ENCODE peak calls at places on chromosomes 12 and 14, in nine cellular contexts. One of them, this sample, is unnamed.

GRCh38 chr12:39103552-39104165 is 198.3 kb upstream of the CPNE8 start:
- DNase-seq in GM06990: no peak
- DNase-seq in IMR-90: no peak
- DNase-seq in AG10803: peak; percentile 58
- DNase-seq in psoas muscle: no peak
- DNase-seq in fibroblast of lung: peak; percentile 11
- DNase-seq in fibroblast of villous mesenchyme: peak; percentile 66
- DNase-seq in upper lobe of right lung: no peak
- DNase-seq in esophagus squamous epithelium: no peak
- DNase-seq in this sample: peak; percentile 77

GRCh38 chr14:91511014-91511466 is 930 bp upstream of the PPP4R3A start:
- DNase-seq in GM06990: no peak
- DNase-seq in IMR-90: peak; percentile 23
- DNase-seq in AG10803: no peak
- DNase-seq in psoas muscle: no peak
- DNase-seq in fibroblast of lung: peak; percentile 49
- DNase-seq in fibroblast of villous mesenchyme: no peak
- DNase-seq in upper lobe of right lung: no peak
- DNase-seq in esophagus squamous epithelium: no peak
- DNase-seq in this sample: no peak

GRCh38 chr14:97337267-97337666 is 540.1 kb downstream of the VRK1 start:
- DNase-seq in GM06990: no peak
- DNase-seq in IMR-90: no peak
- DNase-seq in AG10803: no peak
- DNase-seq in psoas muscle: no peak
- DNase-seq in fibroblast of lung: no peak
- DNase-seq in fibroblast of villous mesenchyme: no peak
- DNase-seq in upper lobe of right lung: no peak
- DNase-seq in esophagus squamous epithelium: no peak
- DNase-seq in this sample: no peak

GRCh38 chr12:110176745-110177144 is 52.6 kb downstream of the IFT81 start:
- DNase-seq in GM06990: no peak
- DNase-seq in IMR-90: peak; percentile 59
- DNase-seq in AG10803: no peak
- DNase-seq in psoas muscle: no peak
- DNase-seq in fibroblast of lung: peak; percentile 62
- DNase-seq in fibroblast of villous mesenchyme: peak; percentile 53
- DNase-seq in upper lobe of right lung: no peak
- DNase-seq in esophagus squamous epithelium: no peak
- DNase-seq in this sample: peak; percentile 50

GRCh38 chr12:39572551-39572950 is 47.1 kb downstream of the ABCD2 start:
- DNase-seq in GM06990: no peak
- DNase-seq in IMR-90: no peak
- DNase-seq in AG10803: no peak
- DNase-seq in psoas muscle: no peak
- DNase-seq in fibroblast of lung: no peak
- DNase-seq in fibroblast of villous mesenchyme: no peak
- DNase-seq in upper lobe of right lung: no peak
- DNase-seq in esophagus squamous epithelium: no peak
- DNase-seq in this sample: no peak

GRCh38 chr12:6662602-6662905 is 365 bp downstream of the ING4 start:
- DNase-seq in GM06990: no peak
- DNase-seq in IMR-90: no peak
- DNase-seq in AG10803: no peak
- DNase-seq in psoas muscle: no peak
- DNase-seq in fibroblast of lung: no peak
- DNase-seq in fibroblast of villous mesenchyme: no peak
- DNase-seq in upper lobe of right lung: no peak
- DNase-seq in esophagus squamous epithelium: no peak
- DNase-seq in this sample: no peak

GRCh38 chr14:44639986-44640385 is 132.9 kb upstream of the FSCB start:
- DNase-seq in GM06990: no peak
- DNase-seq in IMR-90: no peak
- DNase-seq in AG10803: no peak
- DNase-seq in psoas muscle: no peak
- DNase-seq in fibroblast of lung: no peak
- DNase-seq in fibroblast of villous mesenchyme: peak; percentile 17
- DNase-seq in upper lobe of right lung: no peak
- DNase-seq in esophagus squamous epithelium: no peak
- DNase-seq in this sample: peak; percentile 41

GRCh38 chr12:102298022-102298421 is 100.4 kb upstream of the PMCH start:
- DNase-seq in GM06990: no peak
- DNase-seq in IMR-90: peak; percentile 69
- DNase-seq in AG10803: peak; percentile 86
- DNase-seq in psoas muscle: no peak
- DNase-seq in fibroblast of lung: no peak
- DNase-seq in fibroblast of villous mesenchyme: peak; percentile 56
- DNase-seq in upper lobe of right lung: no peak
- DNase-seq in esophagus squamous epithelium: no peak
- DNase-seq in this sample: peak; percentile 49

GRCh38 chr12:104722541-104723534 is 235.3 kb downstream of the SLC41A2 start:
- DNase-seq in GM06990: peak; percentile 55
- DNase-seq in IMR-90: no peak
- DNase-seq in AG10803: no peak
- DNase-seq in psoas muscle: no peak
- DNase-seq in fibroblast of lung: no peak
- DNase-seq in fibroblast of villous mesenchyme: no peak
- DNase-seq in upper lobe of right lung: no peak
- DNase-seq in esophagus squamous epithelium: no peak
- DNase-seq in this sample: no peak

GRCh38 chr14:24436355-24437019 is 6.1 kb downstream of the SDR39U1 start:
- DNase-seq in GM06990: no peak
- DNase-seq in IMR-90: peak; percentile 85
- DNase-seq in AG10803: peak; percentile 79
- DNase-seq in psoas muscle: no peak
- DNase-seq in fibroblast of lung: peak; percentile 87
- DNase-seq in fibroblast of villous mesenchyme: peak; percentile 78
- DNase-seq in upper lobe of right lung: no peak
- DNase-seq in esophagus squamous epithelium: no peak
- DNase-seq in this sample: peak; percentile 87

GRCh38 chr12:63802012-63802608 is 22.4 kb downstream of the RXYLT1 start:
- DNase-seq in GM06990: no peak
- DNase-seq in IMR-90: peak; percentile 25
- DNase-seq in AG10803: peak; percentile 30
- DNase-seq in psoas muscle: no peak
- DNase-seq in fibroblast of lung: peak; percentile 48
- DNase-seq in fibroblast of villous mesenchyme: peak; percentile 34
- DNase-seq in upper lobe of right lung: no peak
- DNase-seq in esophagus squamous epithelium: no peak
- DNase-seq in this sample: peak; percentile 51

GRCh38 chr12:76747245-76747644 is 16.7 kb upstream of the ZDHHC17 start:
- DNase-seq in GM06990: no peak
- DNase-seq in IMR-90: no peak
- DNase-seq in AG10803: no peak
- DNase-seq in psoas muscle: no peak
- DNase-seq in fibroblast of lung: no peak
- DNase-seq in fibroblast of villous mesenchyme: no peak
- DNase-seq in upper lobe of right lung: no peak
- DNase-seq in esophagus squamous epithelium: no peak
- DNase-seq in this sample: no peak

GRCh38 chr12:26295001-26295400 is 99.6 kb downstream of the SSPN start:
- DNase-seq in GM06990: no peak
- DNase-seq in IMR-90: no peak
- DNase-seq in AG10803: no peak
- DNase-seq in psoas muscle: no peak
- DNase-seq in fibroblast of lung: no peak
- DNase-seq in fibroblast of villous mesenchyme: no peak
- DNase-seq in upper lobe of right lung: no peak
- DNase-seq in esophagus squamous epithelium: no peak
- DNase-seq in this sample: no peak

GRCh38 chr12:55659486-55660385 is 23.0 kb downstream of the OR10P1 start:
- DNase-seq in GM06990: no peak
- DNase-seq in IMR-90: peak; percentile 9
- DNase-seq in AG10803: peak; percentile 5
- DNase-seq in psoas muscle: no peak
- DNase-seq in fibroblast of lung: peak; percentile 28
- DNase-seq in fibroblast of villous mesenchyme: peak; percentile 68
- DNase-seq in upper lobe of right lung: no peak
- DNase-seq in esophagus squamous epithelium: no peak
- DNase-seq in this sample: peak; percentile 81

DNA sequence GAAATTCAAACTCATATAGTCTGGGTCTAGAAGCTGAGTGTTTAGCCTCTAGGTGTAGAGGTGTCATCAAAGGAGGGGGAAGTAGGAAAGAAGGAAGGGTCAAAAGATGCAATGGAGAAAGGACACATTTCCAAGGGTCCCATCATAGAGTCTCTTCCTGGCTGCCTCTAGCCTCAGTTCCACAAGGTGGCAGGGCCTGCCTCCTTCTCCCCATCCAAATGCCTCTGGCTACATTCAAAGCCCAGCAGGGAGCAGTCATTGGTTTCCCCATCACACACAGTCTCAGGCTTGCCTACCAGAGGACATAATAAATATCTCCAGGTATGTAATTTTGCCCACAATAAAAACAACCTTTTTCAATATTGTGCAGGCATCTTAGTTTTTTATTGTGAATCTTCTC is 2.1 kb upstream of the CCT2 start:
- DNase-seq in GM06990: no peak
- DNase-seq in IMR-90: no peak
- DNase-seq in AG10803: no peak
- DNase-seq in psoas muscle: no peak
- DNase-seq in fibroblast of lung: no peak
- DNase-seq in fibroblast of villous mesenchyme: no peak
- DNase-seq in upper lobe of right lung: no peak
- DNase-seq in esophagus squamous epithelium: no peak
- DNase-seq in this sample: no peak
- TF ChIP-seq CTCF in GM06990: no peak
- TF ChIP-seq CTCF in IMR-90: no peak
- TF ChIP-seq CTCF in AG10803: no peak
- TF ChIP-seq CTCF in psoas muscle: no peak
- TF ChIP-seq CTCF in fibroblast of lung: peak; percentile 7
- TF ChIP-seq CTCF in fibroblast of villous mesenchyme: peak; percentile 12
- TF ChIP-seq CTCF in upper lobe of right lung: no peak
- TF ChIP-seq CTCF in esophagus squamous epithelium: no peak
- TF ChIP-seq CTCF in this sample: no peak

GRCh38 chr14:102821252-102821651 is 44.0 kb downstream of the TRAF3 start:
- DNase-seq in GM06990: no peak
- DNase-seq in IMR-90: no peak
- DNase-seq in AG10803: no peak
- DNase-seq in psoas muscle: no peak
- DNase-seq in fibroblast of lung: no peak
- DNase-seq in fibroblast of villous mesenchyme: no peak
- DNase-seq in upper lobe of right lung: no peak
- DNase-seq in esophagus squamous epithelium: no peak
- DNase-seq in this sample: no peak
- H3K4me3 ChIP-seq in GM06990: no peak overlapping the region
- H3K4me3 ChIP-seq in IMR-90: no peak overlapping the region
- H3K4me3 ChIP-seq in AG10803: no peak overlapping the region
- H3K4me3 ChIP-seq in psoas muscle: no peak overlapping the region
- H3K4me3 ChIP-seq in fibroblast of lung: no peak overlapping the region
- H3K4me3 ChIP-seq in fibroblast of villous mesenchyme: no peak overlapping the region
- H3K4me3 ChIP-seq in upper lobe of right lung: no peak overlapping the region
- H3K4me3 ChIP-seq in esophagus squamous epithelium: no peak overlapping the region
- H3K4me3 ChIP-seq in this sample: no peak overlapping the region

GRCh38 chr12:81896771-81897170 is 137.6 kb upstream of the PPFIA2 start:
- DNase-seq in GM06990: no peak
- DNase-seq in IMR-90: no peak
- DNase-seq in AG10803: no peak
- DNase-seq in psoas muscle: no peak
- DNase-seq in fibroblast of lung: peak; percentile 2
- DNase-seq in fibroblast of villous mesenchyme: peak; percentile 3
- DNase-seq in upper lobe of right lung: no peak
- DNase-seq in esophagus squamous epithelium: no peak
- DNase-seq in this sample: no peak
- TF ChIP-seq CTCF in GM06990: no peak
- TF ChIP-seq CTCF in IMR-90: no peak
- TF ChIP-seq CTCF in AG10803: no peak
- TF ChIP-seq CTCF in psoas muscle: no peak
- TF ChIP-seq CTCF in fibroblast of lung: no peak
- TF ChIP-seq CTCF in fibroblast of villous mesenchyme: no peak
- TF ChIP-seq CTCF in upper lobe of right lung: no peak
- TF ChIP-seq CTCF in esophagus squamous epithelium: no peak
- TF ChIP-seq CTCF in this sample: no peak

GRCh38 chr14:100827140-100827517 is 1.2 kb downstream of the MEG3 start:
- DNase-seq in GM06990: no peak
- DNase-seq in IMR-90: peak; percentile 16
- DNase-seq in AG10803: no peak
- DNase-seq in psoas muscle: no peak
- DNase-seq in fibroblast of lung: peak; percentile 37
- DNase-seq in fibroblast of villous mesenchyme: peak; percentile 54
- DNase-seq in upper lobe of right lung: no peak
- DNase-seq in esophagus squamous epithelium: no peak
- DNase-seq in this sample: peak; percentile 25
- H3K4me3 ChIP-seq in GM06990: no peak overlapping the region
- H3K4me3 ChIP-seq in IMR-90: peak overlapping the region; percentile 81
- H3K4me3 ChIP-seq in AG10803: peak overlapping the region; percentile 82
- H3K4me3 ChIP-seq in psoas muscle: peak overlapping the region; percentile 46
- H3K4me3 ChIP-seq in fibroblast of lung: peak overlapping the region; percentile 38
- H3K4me3 ChIP-seq in fibroblast of villous mesenchyme: peak overlapping the region; percentile 88
- H3K4me3 ChIP-seq in upper lobe of right lung: peak overlapping the region; percentile 29
- H3K4me3 ChIP-seq in esophagus squamous epithelium: peak overlapping the region; percentile 53
- H3K4me3 ChIP-seq in this sample: peak overlapping the region; percentile 82

GRCh38 chr14:64478634-64479250 is 13.4 kb downstream of the AKAP5 start:
- DNase-seq in GM06990: no peak
- DNase-seq in IMR-90: peak; percentile 37
- DNase-seq in AG10803: peak; percentile 13
- DNase-seq in psoas muscle: no peak
- DNase-seq in fibroblast of lung: peak; percentile 52
- DNase-seq in fibroblast of villous mesenchyme: peak; percentile 44
- DNase-seq in upper lobe of right lung: no peak
- DNase-seq in esophagus squamous epithelium: no peak
- DNase-seq in this sample: peak; percentile 57
- TF ChIP-seq CTCF in GM06990: peak; percentile 34
- TF ChIP-seq CTCF in IMR-90: peak; percentile 60
- TF ChIP-seq CTCF in AG10803: peak; percentile 50
- TF ChIP-seq CTCF in psoas muscle: peak; percentile 32
- TF ChIP-seq CTCF in fibroblast of lung: peak; percentile 36
- TF ChIP-seq CTCF in fibroblast of villous mesenchyme: peak; percentile 49
- TF ChIP-seq CTCF in upper lobe of right lung: peak; percentile 51
- TF ChIP-seq CTCF in esophagus squamous epithelium: no peak
- TF ChIP-seq CTCF in this sample: peak; percentile 38

GRCh38 chr14:69208665-69209064 is 17.4 kb downstream of the EXD2 start:
- DNase-seq in GM06990: no peak
- DNase-seq in IMR-90: no peak
- DNase-seq in AG10803: no peak
- DNase-seq in psoas muscle: no peak
- DNase-seq in fibroblast of lung: no peak
- DNase-seq in fibroblast of villous mesenchyme: no peak
- DNase-seq in upper lobe of right lung: no peak
- DNase-seq in esophagus squamous epithelium: no peak
- DNase-seq in this sample: no peak
- H3K4me3 ChIP-seq in GM06990: no peak overlapping the region
- H3K4me3 ChIP-seq in IMR-90: no peak overlapping the region
- H3K4me3 ChIP-seq in AG10803: no peak overlapping the region
- H3K4me3 ChIP-seq in psoas muscle: no peak overlapping the region
- H3K4me3 ChIP-seq in fibroblast of lung: no peak overlapping the region
- H3K4me3 ChIP-seq in fibroblast of villous mesenchyme: no peak overlapping the region
- H3K4me3 ChIP-seq in upper lobe of right lung: no peak overlapping the region
- H3K4me3 ChIP-seq in esophagus squamous epithelium: no peak overlapping the region
- H3K4me3 ChIP-seq in this sample: no peak overlapping the region

This sample was measured in fibroblast of pulmonary artery.